ENCODE peak calls at places on chromosomes 5 and 9, in five cellular contexts. Z is kidney, V is heart left ventricle, B is ascending aorta, G is fibroblast of lung. T is an unnamed sample.
A peak's percentile ranks its signal among the peaks of the same experiment; 100 is the strongest.

GRCh38 chr5:143008809-143009521 is 238.8 kb downstream of the ARHGAP26 start:
- DNase-seq in B (peak; percentile 75), G (peak; percentile 99), V (no peak), Z (no peak), T (no peak)

GRCh38 chr5:142255831-142256230 is 69.0 kb downstream of the SPRY4 start:
- DNase-seq in B (no peak), Z (no peak), G (no peak), V (no peak), T (no peak)

GRCh38 chr9:35820076-35820475 is 5.2 kb upstream of the HINT2 start:
- DNase-seq in B (no peak), Z (no peak), G (peak; percentile 72), V (no peak), T (no peak)

GRCh38 chr5:113574417-113574816 is 60.9 kb downstream of the YTHDC2 start:
- DNase-seq in B (no peak), V (peak; percentile 55), Z (peak; percentile 30), G (peak; percentile 98), T (no peak)

GRCh38 chr5:115396079-115396478 is 99.6 kb upstream of the CCDC112 start:
- DNase-seq in V (no peak), Z (no peak), G (no peak), B (no peak), T (no peak)

GRCh38 chr9:111450114-111450513 is 34.1 kb downstream of the ECPAS start:
- DNase-seq in G (no peak), B (no peak), Z (no peak), V (no peak), T (no peak)

GRCh38 chr5:154940375-154940771 is 500 bp upstream of the MRPL22 start:
- DNase-seq in G (no peak), Z (no peak), B (no peak), V (no peak), T (no peak)

GRCh38 chr9:114591206-114591853 is 3.8 kb downstream of the ATP6V1G1 start:
- DNase-seq in Z (no peak), V (no peak), B (no peak), G (no peak), T (no peak)

GRCh38 chr9:127676636-127677035 is 30.2 kb upstream of the CFAP157 start:
- DNase-seq in V (no peak), G (peak; percentile 23), B (no peak), Z (no peak), T (no peak)

GRCh38 chr5:72608297-72608696 is 101.1 kb upstream of the ZNF366 start:
- DNase-seq in V (no peak), Z (no peak), B (no peak), G (peak; percentile 49), T (no peak)

GRCh38 chr9:115117999-115118470 is at the start of gene TNC:
- DNase-seq in B (peak; percentile 86), V (no peak), Z (peak; percentile 85), G (peak; percentile 92), T (no peak)

DNA sequence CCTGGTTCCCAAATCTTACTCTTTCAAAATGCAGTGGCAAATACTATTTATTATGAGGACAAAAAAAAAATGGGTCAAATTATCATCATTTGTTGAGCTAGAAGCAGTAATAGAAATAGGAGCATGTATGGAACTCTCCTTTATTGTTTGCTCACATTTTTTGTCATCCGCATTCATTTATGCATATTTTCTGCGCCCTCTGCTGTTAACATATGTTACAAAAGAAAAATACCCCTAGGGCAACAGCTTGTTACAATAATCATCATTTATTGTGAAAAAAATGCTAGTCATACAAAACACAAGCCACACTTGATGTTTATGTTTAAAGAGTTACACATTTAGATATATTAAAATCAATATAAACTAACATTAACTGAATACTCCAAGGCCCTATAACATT is 328.2 kb downstream of the TUSC1 start:
- DNase-seq in V (no peak), G (no peak), B (no peak), Z (no peak), T (no peak)
- TF ChIP-seq CTCF in V (no peak), G (no peak), B (no peak), Z (no peak), T (no peak)

GRCh38 chr5:124860271-124860670 is 113.8 kb upstream of the ZNF608 start:
- DNase-seq in G (peak; percentile 48), Z (no peak), B (no peak), V (no peak), T (no peak)

GRCh38 chr5:124856726-124857125 is 110.3 kb upstream of the ZNF608 start:
- DNase-seq in Z (no peak), G (peak; percentile 15), B (no peak), V (no peak), T (no peak)

GRCh38 chr5:124859027-124859426 is 112.6 kb upstream of the ZNF608 start:
- DNase-seq in V (no peak), Z (no peak), G (no peak), B (peak; percentile 71), T (no peak)

GRCh38 chr5:124858612-124859011 is 112.2 kb upstream of the ZNF608 start:
- DNase-seq in Z (no peak), V (no peak), G (no peak), B (no peak), T (no peak)
- H3K4me3 ChIP-seq in Z (no peak overlapping the region), V (no peak overlapping the region), G (no peak overlapping the region), B (no peak overlapping the region), T (no peak overlapping the region)

GRCh38 chr9:107585465-107585864 is 95.9 kb upstream of the KLF4 start:
- DNase-seq in B (no peak), V (no peak), Z (no peak), G (no peak), T (no peak)

GRCh38 chr9:107584944-107585343 is 95.4 kb upstream of the KLF4 start:
- DNase-seq in V (no peak), Z (no peak), G (no peak), B (no peak), T (no peak)

GRCh38 chr9:107587175-107587963 is 97.8 kb upstream of the KLF4 start:
- DNase-seq in B (peak; percentile 77), G (no peak), V (peak; percentile 76), Z (peak; percentile 79), T (no peak)

GRCh38 chr9:107588393-107588792 is 98.8 kb upstream of the KLF4 start:
- DNase-seq in B (no peak), G (no peak), Z (no peak), V (no peak), T (no peak)

DNA sequence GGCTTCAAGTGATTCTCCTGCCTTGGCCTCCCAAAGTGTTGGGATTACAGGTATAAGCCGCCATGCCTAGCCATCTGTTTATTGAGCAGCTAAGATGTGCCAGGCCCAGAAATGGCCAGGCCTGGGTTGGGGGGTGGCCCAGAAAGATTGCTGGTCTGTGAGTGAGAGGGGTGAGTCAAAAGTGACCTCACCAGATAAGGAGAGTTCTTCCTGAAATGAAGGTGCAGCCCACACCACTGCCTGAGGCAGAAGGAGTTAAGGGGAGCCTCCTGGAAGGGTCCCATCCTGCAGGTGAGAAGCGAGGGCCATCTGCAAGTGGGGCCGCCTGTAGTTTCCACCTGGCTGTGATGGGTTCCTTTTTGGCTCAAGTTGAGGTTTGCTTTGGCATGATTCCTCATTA is 96.9 kb upstream of the KLF4 start:
- DNase-seq in G (no peak), V (no peak), Z (no peak), B (no peak), T (no peak)
- H3K27ac ChIP-seq in G (no peak overlapping the region), V (peak overlapping the region; percentile 66), Z (no peak overlapping the region), B (no peak overlapping the region), T (no peak overlapping the region)

DNA sequence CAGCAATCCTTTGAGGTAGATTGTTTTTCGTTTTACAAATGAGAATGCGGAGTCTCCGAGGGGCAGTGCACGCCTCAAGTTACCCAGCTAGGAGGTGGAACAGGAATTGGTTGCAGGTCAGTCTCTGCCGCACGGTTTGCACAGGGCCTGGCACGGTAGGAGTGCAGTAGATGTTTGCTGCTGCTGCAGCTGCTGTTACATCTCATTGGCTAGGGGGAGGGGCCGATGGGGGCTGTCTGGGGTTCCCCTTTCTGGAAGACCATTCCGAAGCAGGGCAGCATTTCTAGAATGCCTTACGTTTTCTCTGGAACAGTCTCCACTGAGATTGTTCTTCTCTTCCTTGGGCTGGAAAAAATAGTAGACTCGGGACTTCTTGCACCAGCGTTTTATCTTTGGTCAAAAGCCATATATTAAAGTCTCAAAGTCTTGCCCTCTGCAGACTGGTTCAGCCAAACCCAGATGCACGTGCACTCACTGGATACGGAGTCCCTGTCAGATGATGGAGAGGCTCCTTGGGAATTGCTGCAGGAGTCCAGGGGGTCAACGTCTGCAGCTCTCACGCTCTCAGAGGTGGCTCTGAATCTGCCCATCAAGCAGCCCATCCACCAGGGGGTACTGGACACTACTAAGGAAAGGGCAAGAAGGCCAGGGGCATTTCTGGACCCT is 1.2 kb downstream of the USP20 start:
- DNase-seq in Z (no peak), G (no peak), V (no peak), B (no peak), T (no peak)
- TF ChIP-seq CTCF in Z (no peak), G (no peak), V (no peak), B (no peak), T (no peak)